ENCODE peak calls at places on chromosomes 5 and 9, in four cellular contexts. X is body of pancreas, G is fibroblast of lung, C is HCT116. B is an unnamed sample.

GRCh38 chr5:89065919-89066318 is 182.9 kb upstream of the MEF2C start:
- DNase-seq in G (no peak), X (no peak), C (no peak), B (no peak)

GRCh38 chr5:133242221-133242835 is 190.5 kb downstream of the HSPA4 start:
- DNase-seq in X (no peak), G (no peak), C (no peak), B (no peak)

GRCh38 chr5:107917983-107918382 is 247.2 kb upstream of the EFNA5 start:
- DNase-seq in X (no peak), G (peak; percentile 23), C (no peak), B (no peak)

GRCh38 chr5:87649455-87649854 is 236.7 kb upstream of the CCNH start:
- DNase-seq in C (no peak), X (no peak), G (peak; percentile 44), B (no peak)

GRCh38 chr5:124232517-124232916 is 513.9 kb downstream of the ZNF608 start:
- DNase-seq in G (no peak), C (no peak), X (no peak), B (no peak)

GRCh38 chr9:93663877-93664548 is 87.6 kb downstream of the PHF2 start:
- DNase-seq in X (no peak), C (no peak), G (no peak), B (no peak)

GRCh38 chr5:142200387-142200786 is 91.8 kb downstream of the NDFIP1 start:
- DNase-seq in X (no peak), C (no peak), G (no peak), B (no peak)

GRCh38 chr9:134318941-134319305 is 7.3 kb upstream of the RXRA start:
- DNase-seq in G (no peak), C (no peak), X (no peak), B (no peak)

GRCh38 chr9:120902824-120903608 is 23.6 kb downstream of the TRAF1 start:
- DNase-seq in C (no peak), G (no peak), X (no peak), B (no peak)

GRCh38 chr5:111848374-111848914 is 91.5 kb upstream of the NREP start:
- DNase-seq in C (no peak), G (peak; percentile 41), X (no peak), B (no peak)

GRCh38 chr9:88748566-88749238 is 213.7 kb downstream of the NXNL2 start:
- DNase-seq in C (no peak), G (peak; percentile 69), X (peak; percentile 20), B (no peak)

GRCh38 chr5:84403773-84404172 is 19.1 kb upstream of the EDIL3 start:
- DNase-seq in X (no peak), C (peak; percentile 35), G (peak; percentile 99), B (peak; percentile 91)

GRCh38 chr5:5340206-5340729 is 82.2 kb upstream of the ICE1 start:
- DNase-seq in C (peak; percentile 80), G (peak; percentile 96), X (peak; percentile 58), B (peak; percentile 86)

GRCh38 chr5:11719888-11720481 is 184.3 kb downstream of the CTNND2 start:
- DNase-seq in G (peak; percentile 37), C (no peak), X (peak; percentile 76), B (peak; percentile 14)
- TF ChIP-seq CTCF in G (no peak), C (no peak), X (no peak), B (peak; percentile 45)

DNA sequence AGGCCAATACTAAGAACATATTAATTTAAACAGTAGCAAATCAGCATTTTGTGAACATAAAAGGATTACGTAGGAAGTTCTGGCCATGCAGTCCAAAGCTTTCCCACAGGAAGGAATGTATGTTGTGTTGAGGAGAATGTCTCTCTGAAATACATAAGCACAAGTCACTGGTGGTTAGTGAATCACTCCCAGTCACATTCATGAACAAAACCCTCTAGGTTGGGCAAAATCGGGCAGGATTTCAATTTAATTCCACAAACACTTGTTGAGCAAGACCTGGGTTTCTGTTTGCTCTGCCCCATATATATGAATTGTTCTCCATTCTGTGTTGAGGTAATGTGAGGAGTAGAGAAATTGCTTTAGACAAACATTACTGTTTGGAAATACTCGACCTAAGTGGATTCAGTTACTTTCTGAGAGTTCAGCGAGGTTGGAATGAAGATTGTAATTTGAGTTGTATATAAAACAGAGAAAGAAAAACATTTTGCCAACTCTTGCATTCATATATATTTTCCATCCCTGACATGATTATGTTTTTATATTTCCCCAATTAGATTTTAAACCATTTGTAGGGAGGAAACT is 127.6 kb upstream of the RPS23 start:
- DNase-seq in X (no peak), G (peak; percentile 100), C (no peak), B (peak; percentile 97)
- H3K4me3 ChIP-seq in X (no peak overlapping the region), G (no peak overlapping the region), C (no peak overlapping the region), B (no peak overlapping the region)

GRCh38 chr5:135508496-135509005 is 27.2 kb downstream of the NEUROG1 start:
- DNase-seq in C (no peak), X (no peak), G (no peak), B (no peak)
- H3K27me3 ChIP-seq in C (peaks cover 24% of the 10 kb centered on the region), X (no peaks in the 10 kb centered on the region), G (peaks cover 5% of the 10 kb centered on the region), B (peaks cover 27% of the 10 kb centered on the region)

DNA sequence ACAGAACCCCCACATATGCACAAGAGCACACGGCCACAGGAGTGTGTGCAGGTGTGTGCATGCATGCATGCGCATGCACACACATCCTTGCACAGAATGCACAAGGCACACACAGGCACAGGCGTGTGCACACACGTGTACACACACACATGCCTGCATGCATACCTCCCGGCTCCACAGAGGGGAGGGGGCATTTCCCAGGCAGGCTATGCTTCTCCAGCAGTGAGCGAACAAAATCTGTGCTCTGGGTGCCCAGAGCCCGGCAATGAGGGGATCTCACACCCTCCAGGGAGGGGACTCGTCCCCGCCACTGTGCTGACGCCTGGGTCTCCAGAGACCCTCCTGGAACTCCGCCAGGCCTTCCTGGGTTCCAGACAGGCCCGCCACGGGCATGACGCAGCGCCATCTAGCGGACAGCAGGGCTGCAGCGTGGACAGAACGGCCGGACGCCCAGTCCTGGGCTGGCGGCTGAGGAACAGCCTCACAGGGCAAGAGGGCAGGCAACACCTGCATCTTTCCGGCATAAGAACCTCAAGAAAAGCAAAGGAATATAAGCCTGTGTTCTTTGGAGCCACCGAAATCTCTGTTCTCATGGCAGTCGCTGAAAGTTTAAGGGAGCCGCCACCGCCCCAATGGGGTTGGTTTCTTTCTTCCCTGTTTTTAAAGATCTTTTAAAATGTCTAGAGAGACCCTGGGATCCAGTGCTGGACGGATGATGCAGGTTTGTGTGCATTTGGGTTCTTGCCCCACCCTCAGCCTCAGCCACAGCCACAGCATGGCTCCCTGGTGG is 135.7 kb upstream of the PPP1R26 start:
- DNase-seq in G (peak; percentile 4), C (peak; percentile 10), X (peak; percentile 59), B (no peak)
- TF ChIP-seq CTCF in G (peak; percentile 69), C (peak; percentile 98), X (peak; percentile 91), B (peak; percentile 76)

DNA sequence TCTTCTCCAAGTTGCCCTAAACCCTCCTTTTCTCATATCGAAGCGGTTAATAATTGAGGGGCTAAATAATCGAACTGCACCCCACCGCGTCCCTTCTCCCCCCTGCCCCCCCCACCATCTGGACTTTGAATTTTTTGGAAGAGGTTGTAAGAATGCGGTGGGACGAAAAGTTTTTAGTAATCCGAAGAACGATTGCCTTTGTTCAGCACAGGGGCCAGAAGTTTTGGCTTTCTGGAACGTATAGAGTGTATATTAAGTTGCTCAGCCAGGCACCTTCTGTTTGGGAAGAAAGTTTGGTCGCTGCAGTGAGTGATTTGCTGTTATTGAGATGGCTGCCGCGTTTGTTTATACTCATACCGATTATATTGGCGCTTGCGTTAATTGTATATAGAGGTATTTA is 518 bp downstream of the ERBIN start:
- DNase-seq in C (no peak), G (no peak), X (peak; percentile 8), B (no peak)
- H3K4me3 ChIP-seq in C (peak overlapping the region; percentile 90), G (peak overlapping the region; percentile 97), X (peak overlapping the region; percentile 81), B (peak overlapping the region; percentile 99)

GRCh38 chr5:179343902-179344300 is 1.4 kb downstream of the ADAMTS2 start:
- DNase-seq in C (no peak), G (peak; percentile 42), X (no peak), B (no peak)

GRCh38 chr5:179340465-179340864 is 4.8 kb downstream of the ADAMTS2 start:
- DNase-seq in G (no peak), X (no peak), C (no peak), B (no peak)

GRCh38 chr5:179344301-179345178 is 721 bp downstream of the ADAMTS2 start:
- DNase-seq in G (peak; percentile 28), X (no peak), C (no peak), B (no peak)

GRCh38 chr5:179343021-179343781 is 2.1 kb downstream of the ADAMTS2 start:
- DNase-seq in G (peak; percentile 15), C (no peak), X (no peak), B (no peak)

GRCh38 chr5:179342577-179342976 is 2.7 kb downstream of the ADAMTS2 start:
- DNase-seq in G (peak; percentile 46), X (no peak), C (no peak), B (no peak)
- H3K27me3 ChIP-seq in G (no peaks in the 10 kb centered on the region), X (no peaks in the 10 kb centered on the region), C (no peaks in the 10 kb centered on the region), B (peaks cover 39% of the 10 kb centered on the region)

GRCh38 chr5:163855754-163856153 is 350.3 kb downstream of the MAT2B start:
- DNase-seq in C (no peak), G (no peak), X (no peak), B (no peak)

GRCh38 chr5:163867324-163867723 is 361.9 kb downstream of the MAT2B start:
- DNase-seq in G (peak; percentile 75), X (no peak), C (no peak), B (no peak)

DNA sequence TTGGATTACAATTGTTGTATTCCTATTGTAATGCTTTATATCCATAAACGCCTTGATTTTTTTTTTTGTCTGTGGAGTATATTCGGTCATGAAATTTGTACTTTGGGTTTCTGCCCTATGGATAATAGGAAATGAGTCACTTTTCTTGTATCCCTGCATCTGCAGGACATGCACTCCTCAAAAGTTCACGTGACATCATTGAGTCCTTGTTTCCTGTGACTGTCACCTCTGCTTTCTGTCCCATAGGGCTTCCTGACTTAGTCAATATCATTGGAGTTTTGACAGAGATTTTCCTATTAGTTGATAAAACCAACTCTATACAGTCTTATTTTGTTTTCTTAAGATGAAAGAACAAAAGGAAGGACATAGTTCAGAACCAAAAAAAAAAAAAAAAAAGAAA is 356.3 kb downstream of the MAT2B start:
- DNase-seq in G (no peak), X (no peak), C (no peak), B (no peak)
- TF ChIP-seq CTCF in G (no peak), X (no peak), C (no peak), B (no peak)

GRCh38 chr5:147483961-147484707 is 25.7 kb downstream of the DPYSL3 start:
- DNase-seq in C (no peak), X (peak; percentile 42), G (peak; percentile 99), B (peak; percentile 82)

GRCh38 chr5:147481857-147482256 is 28.0 kb downstream of the DPYSL3 start:
- DNase-seq in X (no peak), C (no peak), G (peak; percentile 87), B (no peak)

GRCh38 chr5:147484708-147485020 is 25.2 kb downstream of the DPYSL3 start:
- DNase-seq in X (no peak), G (peak; percentile 45), C (no peak), B (no peak)

GRCh38 chr5:147482426-147483196 is 27.3 kb downstream of the DPYSL3 start:
- DNase-seq in G (peak; percentile 12), X (peak; percentile 11), C (no peak), B (no peak)

GRCh38 chr5:147483197-147483790 is 26.6 kb downstream of the DPYSL3 start:
- DNase-seq in G (peak; percentile 70), C (no peak), X (no peak), B (no peak)
- H3K4me3 ChIP-seq in G (no peak overlapping the region), C (no peak overlapping the region), X (no peak overlapping the region), B (no peak overlapping the region)

GRCh38 chr9:114924327-114924726 is 6.1 kb downstream of the TNFSF8 start:
- DNase-seq in X (no peak), G (no peak), C (no peak), B (no peak)
- H3K27me3 ChIP-seq in X (no peaks in the 10 kb centered on the region), G (peaks cover 16% of the 10 kb centered on the region), C (peaks cover 25% of the 10 kb centered on the region), B (no peaks in the 10 kb centered on the region)